ENCODE peak calls at places on chromosome 3, in seven cellular contexts. G is iris pigment epithelial cell; U is effector CD4-positive, alpha-beta T cell; R is A172; H is EL; L is GM23338; P is cardiac muscle cell. S is an unnamed sample.
A peak's percentile ranks its signal among the peaks of the same experiment; 100 is the strongest.

GRCh38 chr3:170277833-170278586 is 55.8 kb downstream of the PRKCI start:
- DNase-seq in G (no peak), U (no peak), R (no peak), H (no peak), L (no peak), P (no peak), S (no peak)

GRCh38 chr3:66431494-66431893 is 69.3 kb downstream of the LRIG1 start:
- DNase-seq in G (peak; percentile 75), U (no peak), R (peak; percentile 58), H (peak; percentile 91), L (no peak), P (no peak), S (no peak)

GRCh38 chr3:153667341-153667740 is 453.8 kb upstream of the ARHGEF26 start:
- DNase-seq in G (peak; percentile 11), U (no peak), R (no peak), H (no peak), L (peak; percentile 5), P (no peak), S (no peak)

GRCh38 chr3:135965506-135966348 is at the start of gene PPP2R3A:
- DNase-seq in G (peak; percentile 84), U (peak; percentile 39), R (peak; percentile 80), H (peak; percentile 89), L (peak; percentile 94), P (peak; percentile 91), S (peak; percentile 85)

GRCh38 chr3:120560304-120561250 is 35.6 kb upstream of the NDUFB4 start:
- DNase-seq in G (peak; percentile 30), U (no peak), R (no peak), H (peak; percentile 70), L (peak; percentile 67), P (no peak), S (no peak)

GRCh38 chr3:129386984-129387383 is 41.5 kb downstream of the EFCAB12 start:
- DNase-seq in G (no peak), U (no peak), R (no peak), H (no peak), L (no peak), P (no peak), S (no peak)

GRCh38 chr3:187967097-187967496 is 186.9 kb upstream of the LPP start:
- DNase-seq in G (no peak), U (no peak), R (no peak), H (no peak), L (no peak), P (no peak), S (no peak)

GRCh38 chr3:27639271-27639670 is 82.9 kb downstream of the EOMES start:
- DNase-seq in G (no peak), U (no peak), R (no peak), H (no peak), L (no peak), P (no peak), S (no peak)

GRCh38 chr3:124586126-124587052 is 143.9 kb upstream of the UMPS start:
- DNase-seq in G (no peak), U (no peak), R (no peak), H (no peak), L (peak; percentile 68), P (peak; percentile 51), S (no peak)

GRCh38 chr3:4633078-4634004 is 140.2 kb downstream of the ITPR1 start:
- DNase-seq in G (peak; percentile 70), U (no peak), R (peak; percentile 66), H (peak; percentile 46), L (peak; percentile 79), P (peak; percentile 66), S (no peak)

GRCh38 chr3:146161725-146162047 is 702 bp upstream of the PLOD2 start:
- DNase-seq in G (peak; percentile 74), U (no peak), R (peak; percentile 50), H (no peak), L (peak; percentile 34), P (no peak), S (peak; percentile 55)

GRCh38 chr3:42493798-42494151 is 8.7 kb upstream of the VIPR1 start:
- DNase-seq in G (no peak), U (no peak), R (no peak), H (no peak), L (no peak), P (no peak), S (no peak)

GRCh38 chr3:156317457-156317856 is 197.1 kb downstream of the KCNAB1 start:
- DNase-seq in G (peak; percentile 47), U (no peak), R (peak; percentile 87), H (peak; percentile 75), L (peak; percentile 16), P (no peak), S (no peak)

GRCh38 chr3:29410200-29410599 is 129.3 kb downstream of the RBMS3 start:
- DNase-seq in G (no peak), U (no peak), R (no peak), H (no peak), L (no peak), P (no peak), S (no peak)

GRCh38 chr3:38147434-38147833 is 9.0 kb downstream of the MYD88 start:
- DNase-seq in G (no peak), U (no peak), R (no peak), H (no peak), L (no peak), P (no peak), S (no peak)

GRCh38 chr3:23303601-23304217 is 100.6 kb downstream of the UBE2E2 start:
- DNase-seq in G (no peak), U (no peak), R (no peak), H (no peak), L (no peak), P (no peak), S (no peak)

GRCh38 chr3:157128771-157129671 is 30.9 kb downstream of the CCNL1 start:
- DNase-seq in G (peak; percentile 47), U (no peak), R (peak; percentile 94), H (peak; percentile 76), L (peak; percentile 40), P (peak; percentile 42), S (no peak)

GRCh38 chr3:43155464-43156121 is 49.7 kb upstream of the POMGNT2 start:
- DNase-seq in G (peak; percentile 86), U (no peak), R (peak; percentile 69), H (peak; percentile 84), L (peak; percentile 89), P (peak; percentile 76), S (peak; percentile 67)

GRCh38 chr3:167406876-167407492 is 26.9 kb upstream of the ZBBX start:
- DNase-seq in G (peak; percentile 57), U (no peak), R (peak; percentile 78), H (peak; percentile 9), L (peak; percentile 87), P (peak; percentile 82), S (no peak)

GRCh38 chr3:57803647-57804081 is 47.6 kb downstream of the SLMAP start:
- DNase-seq in G (peak; percentile 86), U (no peak), R (peak; percentile 95), H (peak; percentile 93), L (peak; percentile 60), P (no peak), S (no peak)

GRCh38 chr3:27532426-27532825 is 48.2 kb upstream of the SLC4A7 start:
- DNase-seq in G (no peak), U (no peak), R (no peak), H (no peak), L (peak; percentile 31), P (no peak), S (no peak)

GRCh38 chr3:9399746-9400145 is 2.3 kb downstream of the SETD5 start:
- DNase-seq in G (peak; percentile 96), U (no peak), R (peak; percentile 81), H (peak; percentile 91), L (peak; percentile 88), P (peak; percentile 91), S (peak; percentile 64)

GRCh38 chr3:50128001-50128400 is 27.1 kb upstream of the SEMA3F start:
- DNase-seq in G (no peak), U (no peak), R (no peak), H (no peak), L (no peak), P (no peak), S (no peak)

GRCh38 chr3:167162083-167162482 is 218.0 kb downstream of the ZBBX start:
- DNase-seq in G (no peak), U (no peak), R (no peak), H (no peak), L (no peak), P (no peak), S (no peak)

GRCh38 chr3:184801241-184801640 is 10.7 kb upstream of the VPS8 start:
- DNase-seq in G (no peak), U (no peak), R (no peak), H (no peak), L (no peak), P (no peak), S (no peak)

GRCh38 chr3:16467368-16467767 is 46.1 kb downstream of the RFTN1 start:
- DNase-seq in G (no peak), U (peak; percentile 42), R (no peak), H (no peak), L (peak; percentile 38), P (no peak), S (no peak)

GRCh38 chr3:100297784-100298183 is 36.8 kb upstream of the NIT2 start:
- DNase-seq in G (peak; percentile 52), U (no peak), R (peak; percentile 10), H (peak; percentile 36), L (no peak), P (no peak), S (no peak)

GRCh38 chr3:124298951-124299350 is 307.0 kb upstream of the ROPN1 start:
- DNase-seq in G (no peak), U (no peak), R (no peak), H (no peak), L (no peak), P (no peak), S (no peak)

GRCh38 chr3:31777887-31778286 is 203.2 kb downstream of the OSBPL10 start:
- DNase-seq in G (no peak), U (no peak), R (no peak), H (peak; percentile 10), L (no peak), P (no peak), S (no peak)

GRCh38 chr3:46990573-46991374 is 11.3 kb downstream of the NBEAL2 start:
- DNase-seq in G (no peak), U (no peak), R (no peak), H (no peak), L (no peak), P (no peak), S (no peak)

GRCh38 chr3:111244760-111245159 is 173.1 kb downstream of the NECTIN3 start:
- DNase-seq in G (peak; percentile 9), U (no peak), R (no peak), H (peak; percentile 9), L (no peak), P (no peak), S (no peak)

GRCh38 chr3:20258371-20258770 is 72.4 kb upstream of the SGO1 start:
- DNase-seq in G (no peak), U (no peak), R (no peak), H (peak; percentile 25), L (no peak), P (no peak), S (no peak)

GRCh38 chr3:144687862-144688261 is 716.2 kb downstream of the DIPK2A start:
- DNase-seq in G (no peak), U (no peak), R (no peak), H (peak; percentile 1), L (peak; percentile 61), P (no peak), S (no peak)

GRCh38 chr3:178802993-178803693 is 266.9 kb downstream of the KCNMB2 start:
- DNase-seq in G (peak; percentile 17), U (no peak), R (no peak), H (peak; percentile 12), L (no peak), P (no peak), S (no peak)

GRCh38 chr3:116863842-116864626 is 154.5 kb downstream of the TUSC7 start:
- DNase-seq in G (peak; percentile 76), U (no peak), R (peak; percentile 19), H (peak; percentile 32), L (peak; percentile 75), P (peak; percentile 49), S (no peak)

GRCh38 chr3:131454501-131454900 is 48.3 kb downstream of the MRPL3 start:
- DNase-seq in G (peak; percentile 74), U (no peak), R (no peak), H (peak; percentile 22), L (no peak), P (no peak), S (no peak)

GRCh38 chr3:183155499-183155898 is 7.0 kb downstream of the LAMP3 start:
- DNase-seq in G (no peak), U (no peak), R (no peak), H (no peak), L (no peak), P (no peak), S (no peak)

GRCh38 chr3:106119691-106120090 is 250.9 kb upstream of the CBLB start:
- DNase-seq in G (peak; percentile 61), U (no peak), R (peak; percentile 79), H (peak; percentile 54), L (peak; percentile 13), P (no peak), S (no peak)